ENCODE peak calls at places on chromosomes 1 and 21, in nine cellular contexts. One of them, this sample, is unnamed.

GRCh38 chr1:2112280-2112701 is 62.1 kb downstream of the PRKCZ start:
- DNase-seq in T-helper 2 cell: no peak
- DNase-seq in WTC11: no peak
- DNase-seq in astrocyte of the spinal cord: no peak
- DNase-seq in sciatic nerve: no peak
- DNase-seq in AG04450: no peak
- DNase-seq in NCI-H1105: no peak
- DNase-seq in Caco-2: no peak
- DNase-seq in HFF-Myc: no peak
- DNase-seq in this sample: no peak

GRCh38 chr1:21706151-21706835 is 37.1 kb upstream of the RAP1GAP start:
- DNase-seq in sciatic nerve: no peak
- DNase-seq in WTC11: peak; percentile 31
- DNase-seq in HFF-Myc: no peak
- DNase-seq in astrocyte of the spinal cord: peak; percentile 27
- DNase-seq in AG04450: no peak
- DNase-seq in Caco-2: no peak
- DNase-seq in T-helper 2 cell: no peak
- DNase-seq in NCI-H1105: no peak
- DNase-seq in this sample: no peak

GRCh38 chr1:199073166-199073565 is 434.3 kb downstream of the PTPRC start:
- DNase-seq in NCI-H1105: no peak
- DNase-seq in WTC11: no peak
- DNase-seq in astrocyte of the spinal cord: no peak
- DNase-seq in sciatic nerve: no peak
- DNase-seq in AG04450: no peak
- DNase-seq in HFF-Myc: no peak
- DNase-seq in Caco-2: no peak
- DNase-seq in T-helper 2 cell: no peak
- DNase-seq in this sample: no peak

GRCh38 chr1:155504207-155504606 is 58.4 kb downstream of the ASH1L start:
- DNase-seq in sciatic nerve: no peak
- DNase-seq in HFF-Myc: peak; percentile 4
- DNase-seq in NCI-H1105: peak; percentile 14
- DNase-seq in T-helper 2 cell: no peak
- DNase-seq in astrocyte of the spinal cord: peak; percentile 39
- DNase-seq in WTC11: no peak
- DNase-seq in AG04450: no peak
- DNase-seq in Caco-2: peak; percentile 16
- DNase-seq in this sample: no peak

GRCh38 chr1:168179411-168180147 is 817 bp downstream of the TIPRL start:
- DNase-seq in NCI-H1105: no peak
- DNase-seq in HFF-Myc: no peak
- DNase-seq in astrocyte of the spinal cord: no peak
- DNase-seq in Caco-2: peak; percentile 4
- DNase-seq in T-helper 2 cell: no peak
- DNase-seq in sciatic nerve: no peak
- DNase-seq in AG04450: no peak
- DNase-seq in WTC11: no peak
- DNase-seq in this sample: no peak

GRCh38 chr21:15031790-15032357 is 32.9 kb downstream of the NRIP1 start:
- DNase-seq in WTC11: no peak
- DNase-seq in NCI-H1105: no peak
- DNase-seq in T-helper 2 cell: no peak
- DNase-seq in AG04450: no peak
- DNase-seq in sciatic nerve: no peak
- DNase-seq in astrocyte of the spinal cord: peak; percentile 66
- DNase-seq in HFF-Myc: no peak
- DNase-seq in Caco-2: no peak
- DNase-seq in this sample: no peak

GRCh38 chr1:244844155-244845121 is 9.0 kb downstream of the COX20 start:
- DNase-seq in WTC11: no peak
- DNase-seq in NCI-H1105: no peak
- DNase-seq in T-helper 2 cell: no peak
- DNase-seq in sciatic nerve: no peak
- DNase-seq in astrocyte of the spinal cord: no peak
- DNase-seq in AG04450: no peak
- DNase-seq in HFF-Myc: no peak
- DNase-seq in Caco-2: no peak
- DNase-seq in this sample: no peak

GRCh38 chr1:150410582-150411101 is 46.7 kb downstream of the RPRD2 start:
- DNase-seq in NCI-H1105: no peak
- DNase-seq in AG04450: no peak
- DNase-seq in T-helper 2 cell: no peak
- DNase-seq in astrocyte of the spinal cord: peak; percentile 4
- DNase-seq in WTC11: no peak
- DNase-seq in Caco-2: no peak
- DNase-seq in HFF-Myc: no peak
- DNase-seq in sciatic nerve: no peak
- DNase-seq in this sample: no peak

GRCh38 chr1:3530931-3531818 is 76.7 kb downstream of the ARHGEF16 start:
- DNase-seq in T-helper 2 cell: peak; percentile 64
- DNase-seq in AG04450: no peak
- DNase-seq in astrocyte of the spinal cord: peak; percentile 33
- DNase-seq in HFF-Myc: peak; percentile 24
- DNase-seq in WTC11: peak; percentile 88
- DNase-seq in NCI-H1105: peak; percentile 85
- DNase-seq in sciatic nerve: peak; percentile 79
- DNase-seq in Caco-2: peak; percentile 84
- DNase-seq in this sample: peak; percentile 61

GRCh38 chr21:15617968-15618367 is 111.8 kb upstream of the USP25 start:
- DNase-seq in astrocyte of the spinal cord: peak; percentile 72
- DNase-seq in HFF-Myc: peak; percentile 26
- DNase-seq in T-helper 2 cell: no peak
- DNase-seq in Caco-2: no peak
- DNase-seq in sciatic nerve: no peak
- DNase-seq in AG04450: no peak
- DNase-seq in NCI-H1105: peak; percentile 20
- DNase-seq in WTC11: no peak
- DNase-seq in this sample: no peak

GRCh38 chr1:89791064-89791721 is 29.6 kb upstream of the LRRC8D start:
- DNase-seq in sciatic nerve: no peak
- DNase-seq in HFF-Myc: no peak
- DNase-seq in AG04450: no peak
- DNase-seq in astrocyte of the spinal cord: no peak
- DNase-seq in NCI-H1105: no peak
- DNase-seq in Caco-2: no peak
- DNase-seq in T-helper 2 cell: no peak
- DNase-seq in WTC11: no peak
- DNase-seq in this sample: no peak

GRCh38 chr1:8047686-8048522 is 21.8 kb upstream of the ERRFI1 start:
- DNase-seq in Caco-2: no peak
- DNase-seq in sciatic nerve: no peak
- DNase-seq in NCI-H1105: no peak
- DNase-seq in AG04450: no peak
- DNase-seq in HFF-Myc: peak; percentile 54
- DNase-seq in T-helper 2 cell: no peak
- DNase-seq in WTC11: no peak
- DNase-seq in astrocyte of the spinal cord: peak; percentile 85
- DNase-seq in this sample: no peak

GRCh38 chr1:222464841-222465210 is 83.1 kb downstream of the HHIPL2 start:
- DNase-seq in HFF-Myc: peak; percentile 43
- DNase-seq in NCI-H1105: no peak
- DNase-seq in Caco-2: peak; percentile 50
- DNase-seq in astrocyte of the spinal cord: no peak
- DNase-seq in AG04450: no peak
- DNase-seq in T-helper 2 cell: peak; percentile 57
- DNase-seq in sciatic nerve: peak; percentile 75
- DNase-seq in WTC11: peak; percentile 65
- DNase-seq in this sample: peak; percentile 52

GRCh38 chr1:208515123-208515522 is 270.9 kb upstream of the PLXNA2 start:
- DNase-seq in HFF-Myc: no peak
- DNase-seq in astrocyte of the spinal cord: no peak
- DNase-seq in Caco-2: no peak
- DNase-seq in T-helper 2 cell: no peak
- DNase-seq in sciatic nerve: no peak
- DNase-seq in WTC11: no peak
- DNase-seq in AG04450: no peak
- DNase-seq in NCI-H1105: no peak
- DNase-seq in this sample: no peak

GRCh38 chr21:43210454-43211084 is 41.8 kb downstream of the CRYAA start:
- DNase-seq in AG04450: no peak
- DNase-seq in T-helper 2 cell: no peak
- DNase-seq in NCI-H1105: no peak
- DNase-seq in WTC11: peak; percentile 5
- DNase-seq in Caco-2: no peak
- DNase-seq in HFF-Myc: no peak
- DNase-seq in sciatic nerve: peak; percentile 37
- DNase-seq in astrocyte of the spinal cord: no peak
- DNase-seq in this sample: no peak

GRCh38 chr1:237976345-237976744 is 85.6 kb upstream of the ZP4 start:
- DNase-seq in T-helper 2 cell: no peak
- DNase-seq in WTC11: no peak
- DNase-seq in NCI-H1105: no peak
- DNase-seq in HFF-Myc: no peak
- DNase-seq in astrocyte of the spinal cord: no peak
- DNase-seq in AG04450: no peak
- DNase-seq in sciatic nerve: no peak
- DNase-seq in Caco-2: no peak
- DNase-seq in this sample: no peak

GRCh38 chr1:9009438-9010366 is 16.5 kb downstream of the SLC2A7 start:
- DNase-seq in astrocyte of the spinal cord: peak; percentile 19
- DNase-seq in NCI-H1105: no peak
- DNase-seq in T-helper 2 cell: no peak
- DNase-seq in Caco-2: no peak
- DNase-seq in sciatic nerve: no peak
- DNase-seq in WTC11: peak; percentile 83
- DNase-seq in HFF-Myc: no peak
- DNase-seq in AG04450: no peak
- DNase-seq in this sample: no peak

GRCh38 chr1:60342569-60342968 is 269.0 kb upstream of the C1orf87 start:
- DNase-seq in HFF-Myc: no peak
- DNase-seq in T-helper 2 cell: no peak
- DNase-seq in WTC11: no peak
- DNase-seq in AG04450: no peak
- DNase-seq in astrocyte of the spinal cord: no peak
- DNase-seq in NCI-H1105: no peak
- DNase-seq in sciatic nerve: no peak
- DNase-seq in Caco-2: no peak
- DNase-seq in this sample: no peak

GRCh38 chr1:79614762-79615161 is 608.2 kb upstream of the ADGRL4 start:
- DNase-seq in NCI-H1105: no peak
- DNase-seq in Caco-2: no peak
- DNase-seq in sciatic nerve: no peak
- DNase-seq in WTC11: no peak
- DNase-seq in T-helper 2 cell: no peak
- DNase-seq in HFF-Myc: no peak
- DNase-seq in astrocyte of the spinal cord: peak; percentile 36
- DNase-seq in AG04450: no peak
- DNase-seq in this sample: no peak

GRCh38 chr1:31152181-31152768 is 86.8 kb upstream of the PUM1 start:
- DNase-seq in astrocyte of the spinal cord: peak; percentile 35
- DNase-seq in AG04450: peak; percentile 79
- DNase-seq in WTC11: no peak
- DNase-seq in T-helper 2 cell: no peak
- DNase-seq in HFF-Myc: peak; percentile 83
- DNase-seq in Caco-2: peak; percentile 13
- DNase-seq in sciatic nerve: no peak
- DNase-seq in NCI-H1105: no peak
- DNase-seq in this sample: no peak

GRCh38 chr1:198253668-198254067 is 96.9 kb downstream of the NEK7 start:
- DNase-seq in WTC11: no peak
- DNase-seq in T-helper 2 cell: no peak
- DNase-seq in astrocyte of the spinal cord: peak; percentile 62
- DNase-seq in sciatic nerve: no peak
- DNase-seq in AG04450: no peak
- DNase-seq in Caco-2: no peak
- DNase-seq in HFF-Myc: no peak
- DNase-seq in NCI-H1105: no peak
- DNase-seq in this sample: no peak

GRCh38 chr1:89407355-89407754 is 43.5 kb downstream of the GBP6 start:
- DNase-seq in HFF-Myc: no peak
- DNase-seq in sciatic nerve: no peak
- DNase-seq in Caco-2: no peak
- DNase-seq in astrocyte of the spinal cord: no peak
- DNase-seq in AG04450: no peak
- DNase-seq in NCI-H1105: no peak
- DNase-seq in WTC11: no peak
- DNase-seq in T-helper 2 cell: no peak
- DNase-seq in this sample: no peak

GRCh38 chr1:25017436-25018109 is 87.5 kb upstream of the RUNX3 start:
- DNase-seq in sciatic nerve: no peak
- DNase-seq in WTC11: no peak
- DNase-seq in NCI-H1105: no peak
- DNase-seq in Caco-2: peak; percentile 24
- DNase-seq in T-helper 2 cell: no peak
- DNase-seq in astrocyte of the spinal cord: peak; percentile 62
- DNase-seq in AG04450: no peak
- DNase-seq in HFF-Myc: no peak
- DNase-seq in this sample: no peak

GRCh38 chr1:169550294-169550693 is 36.0 kb downstream of the F5 start:
- DNase-seq in HFF-Myc: peak; percentile 9
- DNase-seq in sciatic nerve: no peak
- DNase-seq in NCI-H1105: peak; percentile 29
- DNase-seq in Caco-2: peak; percentile 54
- DNase-seq in WTC11: no peak
- DNase-seq in astrocyte of the spinal cord: peak; percentile 53
- DNase-seq in AG04450: no peak
- DNase-seq in T-helper 2 cell: no peak
- DNase-seq in this sample: no peak

GRCh38 chr1:108592030-108592759 is 32.3 kb downstream of the EEIG2 start:
- DNase-seq in sciatic nerve: no peak
- DNase-seq in T-helper 2 cell: no peak
- DNase-seq in astrocyte of the spinal cord: peak; percentile 18
- DNase-seq in NCI-H1105: no peak
- DNase-seq in WTC11: no peak
- DNase-seq in Caco-2: no peak
- DNase-seq in AG04450: no peak
- DNase-seq in HFF-Myc: no peak
- DNase-seq in this sample: no peak

This sample was measured in activated T-helper 9 cell treated with anti-CD3 and anti-CD28 coated beads, Interleukin-2, amount 50 U/mL, for 16 hours.